ENCODE peak calls at places on chromosomes 13 and 19, in six cellular contexts. W is endothelial cell of umbilical vein, X is heart right ventricle, F is fibroblast of lung, U is brain microvascular endothelial cell, N is mucosa of descending colon. D is an unnamed sample.

GRCh38 chr13:99293178-99293577 is 14.0 kb downstream of the GPR183 start:
- DNase-seq in N (no peak), W (no peak), X (no peak), F (no peak), U (no peak), D (no peak)

GRCh38 chr19:22784051-22784450 is at the start of gene ZNF99:
- DNase-seq in U (no peak), X (peak; percentile 68), N (no peak), W (no peak), F (no peak), D (no peak)

GRCh38 chr13:100235311-100235901 is 146.5 kb downstream of the PCCA start:
- DNase-seq in U (peak; percentile 69), F (peak; percentile 43), X (no peak), W (peak; percentile 67), N (no peak), D (no peak)

GRCh38 chr13:20499986-20500385 is 25.7 kb downstream of the CRYL1 start:
- DNase-seq in U (no peak), F (no peak), N (no peak), X (no peak), W (no peak), D (no peak)

GRCh38 chr19:15577184-15577771 is 37.7 kb upstream of the CYP4F8 start:
- DNase-seq in X (no peak), W (no peak), U (no peak), N (no peak), F (no peak), D (no peak)

GRCh38 chr19:1173845-1174809 is at the start of gene SBNO2:
- DNase-seq in W (peak; percentile 89), U (peak; percentile 78), X (peak; percentile 93), N (peak; percentile 93), F (peak; percentile 75), D (peak; percentile 91)

GRCh38 chr19:33638167-33639033 is 16.6 kb downstream of the CHST8 start:
- DNase-seq in W (no peak), F (no peak), X (no peak), N (no peak), U (no peak), D (no peak)

GRCh38 chr13:57633950-57634828 is 2.6 kb downstream of the PCDH17 start:
- DNase-seq in W (peak; percentile 36), F (peak; percentile 45), U (no peak), X (peak; percentile 20), N (no peak), D (no peak)

GRCh38 chr13:45335397-45336024 is 5.5 kb downstream of the TPT1 start:
- DNase-seq in N (no peak), X (no peak), W (no peak), F (no peak), U (no peak), D (no peak)

GRCh38 chr13:83827338-83827737 is 54.9 kb downstream of the SLITRK1 start:
- DNase-seq in W (no peak), X (no peak), U (no peak), F (peak; percentile 11), N (no peak), D (no peak)

GRCh38 chr13:71237332-71237731 is 629.7 kb downstream of the DACH1 start:
- DNase-seq in N (no peak), F (no peak), W (no peak), U (no peak), X (no peak), D (no peak)

GRCh38 chr19:41327499-41328156 is 17.7 kb downstream of the CCDC97 start:
- DNase-seq in F (peak; percentile 69), X (peak; percentile 79), N (peak; percentile 94), W (peak; percentile 88), U (no peak), D (peak; percentile 91)

GRCh38 chr13:45105895-45106294 is 14.4 kb upstream of the GTF2F2 start:
- DNase-seq in W (no peak), X (no peak), N (no peak), F (no peak), U (no peak), D (no peak)

GRCh38 chr13:83332751-83333150 is 549.5 kb downstream of the SLITRK1 start:
- DNase-seq in N (no peak), W (no peak), F (no peak), U (no peak), X (no peak), D (no peak)

GRCh38 chr19:35935911-35936737 is at the start of gene LRFN3:
- DNase-seq in N (peak; percentile 74), X (peak; percentile 78), U (peak; percentile 46), W (peak; percentile 45), F (peak; percentile 72), D (peak; percentile 65)

GRCh38 chr13:40232321-40232720 is 434.1 kb downstream of the FOXO1 start:
- DNase-seq in W (no peak), N (no peak), X (no peak), U (no peak), F (no peak), D (no peak)

GRCh38 chr19:703651-704446 is 4.9 kb upstream of the PALM start:
- DNase-seq in N (peak; percentile 85), F (no peak), X (peak; percentile 88), W (peak; percentile 22), U (peak; percentile 41), D (peak; percentile 87)

GRCh38 chr13:60229708-60230272 is 66.1 kb upstream of the DIAPH3 start:
- DNase-seq in U (no peak), N (no peak), F (peak; percentile 77), W (no peak), X (no peak), D (no peak)

GRCh38 chr19:41529484-41530183 is 46.3 kb upstream of the CEACAM21 start:
- DNase-seq in W (no peak), N (no peak), F (no peak), X (no peak), U (no peak), D (no peak)

GRCh38 chr19:45766919-45767346 is 2.1 kb downstream of the SIX5 start:
- DNase-seq in N (no peak), F (peak; percentile 26), W (no peak), U (no peak), X (peak; percentile 55), D (peak; percentile 81)

GRCh38 chr19:45767410-45767880 is 1.6 kb downstream of the SIX5 start:
- DNase-seq in W (peak; percentile 70), N (peak; percentile 81), X (peak; percentile 78), F (peak; percentile 89), U (peak; percentile 79), D (peak; percentile 89)

GRCh38 chr19:45768644-45769053 is 403 bp downstream of the SIX5 start:
- DNase-seq in N (peak; percentile 70), F (peak; percentile 39), X (peak; percentile 55), U (peak; percentile 22), W (no peak), D (peak; percentile 87)

GRCh38 chr19:45769054-45769782 is at the start of gene SIX5:
- DNase-seq in N (peak; percentile 99), W (peak; percentile 100), U (peak; percentile 96), F (peak; percentile 96), X (peak; percentile 100), D (peak; percentile 98)

DNA sequence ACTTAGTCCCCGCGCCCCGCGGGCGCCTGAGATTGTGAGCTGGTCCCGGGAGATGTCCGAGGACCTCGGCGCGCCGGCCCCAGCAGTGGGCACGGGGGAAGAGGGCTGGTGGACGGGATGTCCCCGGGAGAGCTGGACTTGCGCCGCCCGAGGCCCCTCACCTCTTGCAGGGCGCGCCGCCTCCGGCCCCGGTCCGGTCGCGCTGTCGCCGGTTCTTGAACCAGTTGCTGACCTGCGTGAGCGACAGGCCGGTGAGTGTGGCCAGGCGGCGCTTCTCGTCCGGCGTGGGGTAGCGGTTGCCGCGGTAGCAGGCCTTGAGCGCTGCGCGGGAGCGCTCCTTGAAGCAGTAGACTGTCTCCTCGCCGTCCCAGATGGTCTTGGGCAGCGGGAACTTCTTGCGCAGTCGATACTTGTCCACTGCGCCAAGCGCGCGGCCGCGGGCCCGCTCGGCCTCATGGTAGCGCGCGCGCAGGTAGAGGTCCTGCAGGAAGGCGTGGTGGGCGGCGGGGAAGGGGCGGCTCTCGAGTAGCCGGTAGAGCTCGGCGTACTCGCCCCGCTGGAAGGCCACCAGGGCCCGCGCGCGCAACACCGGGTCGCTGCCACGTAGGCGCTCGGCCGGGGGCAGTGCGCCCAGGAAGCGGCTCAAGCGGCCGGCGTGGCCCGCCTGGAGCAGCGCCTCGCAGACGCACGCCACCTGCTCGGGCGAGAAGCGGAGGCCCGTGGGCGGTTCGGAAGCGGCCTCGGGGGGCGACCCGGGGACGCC is 990 bp downstream of the SIX5 start:
- DNase-seq in W (peak; percentile 72), X (peak; percentile 72), F (peak; percentile 78), U (peak; percentile 45), N (peak; percentile 74), D (peak; percentile 56)
- H3K4me3 ChIP-seq in W (peak overlapping the region; percentile 61), X (peak overlapping the region; percentile 93), F (peak overlapping the region; percentile 76), U (peak overlapping the region; percentile 79), N (peak overlapping the region; percentile 52), D (peak overlapping the region; percentile 64)

GRCh38 chr13:108606424-108606823 is 23.0 kb upstream of the MYO16 start:
- DNase-seq in F (no peak), U (no peak), N (no peak), X (no peak), W (no peak), D (no peak)

GRCh38 chr13:108610517-108610916 is 18.9 kb upstream of the MYO16 start:
- DNase-seq in U (no peak), X (no peak), N (no peak), F (no peak), W (no peak), D (no peak)

GRCh38 chr13:108615241-108615640 is 14.2 kb upstream of the MYO16 start:
- DNase-seq in N (no peak), U (no peak), F (no peak), X (no peak), W (no peak), D (no peak)

DNA sequence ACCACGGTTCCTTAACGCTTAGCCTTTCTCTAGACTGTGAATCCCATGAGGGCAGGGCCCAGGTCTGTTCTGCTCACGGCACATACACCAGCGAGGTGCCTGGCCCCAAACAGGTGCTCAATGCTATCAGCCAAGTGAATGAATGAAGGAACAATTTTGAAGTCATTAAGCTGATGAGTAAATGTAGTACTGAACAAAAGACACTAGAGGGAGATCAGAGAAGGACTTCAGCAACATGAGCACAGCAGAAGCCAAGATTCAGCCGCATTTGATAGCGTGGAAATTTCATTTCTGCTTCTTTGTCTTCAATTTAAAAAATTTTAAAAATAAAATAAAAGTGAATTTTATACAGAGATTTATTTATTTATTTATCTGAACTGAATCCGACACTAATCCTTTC is 20.1 kb upstream of the MYO16 start:
- DNase-seq in U (no peak), X (no peak), W (no peak), F (peak; percentile 2), N (no peak), D (no peak)
- TF ChIP-seq CTCF in U (peak; percentile 65), X (peak; percentile 56), W (no peak), F (peak; percentile 17), N (no peak), D (peak; percentile 15)

GRCh38 chr19:48970923-48971395 is 5.8 kb downstream of the FTL start:
- DNase-seq in U (peak; percentile 62), F (peak; percentile 51), N (peak; percentile 80), W (peak; percentile 81), X (peak; percentile 85), D (peak; percentile 93)
- H3K36me3 ChIP-seq in U (peaks cover 60% of the 10 kb centered on the region), F (peaks cover 29% of the 10 kb centered on the region), N (peaks cover 7% of the 10 kb centered on the region), W (peaks cover 5% of the 10 kb centered on the region), X (peaks cover 88% of the 10 kb centered on the region), D (peaks cover 2% of the 10 kb centered on the region)

GRCh38 chr13:109569938-109570711 is 216.3 kb downstream of the IRS2 start:
- DNase-seq in N (no peak), W (no peak), F (no peak), X (no peak), U (no peak), D (no peak)

GRCh38 chr13:109568273-109568900 is 218.0 kb downstream of the IRS2 start:
- DNase-seq in F (no peak), X (no peak), W (no peak), U (no peak), N (no peak), D (no peak)

GRCh38 chr13:109567315-109567714 is 219.1 kb downstream of the IRS2 start:
- DNase-seq in X (no peak), F (no peak), U (no peak), W (no peak), N (no peak), D (no peak)

GRCh38 chr13:109565877-109566276 is 220.5 kb downstream of the IRS2 start:
- DNase-seq in X (no peak), N (no peak), F (no peak), U (no peak), W (no peak), D (no peak)
- H3K4me3 ChIP-seq in X (no peak overlapping the region), N (no peak overlapping the region), F (no peak overlapping the region), U (no peak overlapping the region), W (no peak overlapping the region), D (no peak overlapping the region)